ENCODE peak calls at places on chromosomes 13 and 19, in five cellular contexts. One of them, this sample, is unnamed.

GRCh38 chr13:67229438-67230242 is 496 bp downstream of the PCDH9 start:
- DNase-seq in neuronal stem cell: peak
- DNase-seq in stimulated activated CD4-positive, alpha-beta T cell treated with anti-CD3 and anti-CD28 coated beads, Interleukin-4, amount 100 ng/mL, for 4 hours: no peak
- DNase-seq in amniotic stem cell: no peak
- DNase-seq in choroid plexus epithelial cell: peak
- DNase-seq in this sample: no peak

GRCh38 chr13:21014666-21015170 is 46.7 kb downstream of the LATS2 start:
- DNase-seq in stimulated activated CD4-positive, alpha-beta T cell treated with anti-CD3 and anti-CD28 coated beads, Interleukin-4, amount 100 ng/mL, for 4 hours: no peak
- DNase-seq in neuronal stem cell: no peak
- DNase-seq in amniotic stem cell: peak
- DNase-seq in choroid plexus epithelial cell: peak
- DNase-seq in this sample: no peak

GRCh38 chr13:106322628-106323027 is 212.8 kb downstream of the EFNB2 start:
- DNase-seq in amniotic stem cell: no peak
- DNase-seq in choroid plexus epithelial cell: no peak
- DNase-seq in neuronal stem cell: no peak
- DNase-seq in stimulated activated CD4-positive, alpha-beta T cell treated with anti-CD3 and anti-CD28 coated beads, Interleukin-4, amount 100 ng/mL, for 4 hours: no peak
- DNase-seq in this sample: no peak

GRCh38 chr19:54606891-54607781 is 13.7 kb downstream of the LILRA1 start:
- DNase-seq in neuronal stem cell: no peak
- DNase-seq in stimulated activated CD4-positive, alpha-beta T cell treated with anti-CD3 and anti-CD28 coated beads, Interleukin-4, amount 100 ng/mL, for 4 hours: no peak
- DNase-seq in amniotic stem cell: no peak
- DNase-seq in choroid plexus epithelial cell: no peak
- DNase-seq in this sample: no peak

GRCh38 chr19:48837081-48837524 is 812 bp upstream of the HSD17B14 start:
- DNase-seq in stimulated activated CD4-positive, alpha-beta T cell treated with anti-CD3 and anti-CD28 coated beads, Interleukin-4, amount 100 ng/mL, for 4 hours: peak
- DNase-seq in choroid plexus epithelial cell: peak
- DNase-seq in neuronal stem cell: peak
- DNase-seq in amniotic stem cell: peak
- DNase-seq in this sample: peak

GRCh38 chr19:7489609-7490044 is 792 bp upstream of the PEX11G start:
- DNase-seq in choroid plexus epithelial cell: no peak
- DNase-seq in stimulated activated CD4-positive, alpha-beta T cell treated with anti-CD3 and anti-CD28 coated beads, Interleukin-4, amount 100 ng/mL, for 4 hours: no peak
- DNase-seq in neuronal stem cell: no peak
- DNase-seq in amniotic stem cell: no peak
- DNase-seq in this sample: no peak

GRCh38 chr13:41546372-41547252 is 89.3 kb downstream of the RGCC start:
- DNase-seq in stimulated activated CD4-positive, alpha-beta T cell treated with anti-CD3 and anti-CD28 coated beads, Interleukin-4, amount 100 ng/mL, for 4 hours: no peak
- DNase-seq in neuronal stem cell: no peak
- DNase-seq in choroid plexus epithelial cell: peak
- DNase-seq in amniotic stem cell: peak
- DNase-seq in this sample: no peak

GRCh38 chr19:3867971-3868769 is 668 bp downstream of the ZFR2 start:
- DNase-seq in stimulated activated CD4-positive, alpha-beta T cell treated with anti-CD3 and anti-CD28 coated beads, Interleukin-4, amount 100 ng/mL, for 4 hours: no peak
- DNase-seq in neuronal stem cell: no peak
- DNase-seq in amniotic stem cell: no peak
- DNase-seq in choroid plexus epithelial cell: no peak
- DNase-seq in this sample: no peak

GRCh38 chr19:40165362-40165937 is 25.8 kb upstream of the MAP3K10 start:
- DNase-seq in stimulated activated CD4-positive, alpha-beta T cell treated with anti-CD3 and anti-CD28 coated beads, Interleukin-4, amount 100 ng/mL, for 4 hours: peak
- DNase-seq in choroid plexus epithelial cell: peak
- DNase-seq in amniotic stem cell: no peak
- DNase-seq in neuronal stem cell: peak
- DNase-seq in this sample: peak

GRCh38 chr19:18401580-18402112 is 4.2 kb upstream of the LRRC25 start:
- DNase-seq in neuronal stem cell: no peak
- DNase-seq in amniotic stem cell: no peak
- DNase-seq in stimulated activated CD4-positive, alpha-beta T cell treated with anti-CD3 and anti-CD28 coated beads, Interleukin-4, amount 100 ng/mL, for 4 hours: no peak
- DNase-seq in choroid plexus epithelial cell: peak
- DNase-seq in this sample: no peak

GRCh38 chr13:50990540-50991506 is 81.2 kb downstream of the RNASEH2B start:
- DNase-seq in neuronal stem cell: peak
- DNase-seq in amniotic stem cell: no peak
- DNase-seq in choroid plexus epithelial cell: peak
- DNase-seq in stimulated activated CD4-positive, alpha-beta T cell treated with anti-CD3 and anti-CD28 coated beads, Interleukin-4, amount 100 ng/mL, for 4 hours: no peak
- DNase-seq in this sample: no peak

GRCh38 chr13:75715598-75716523 is 79.7 kb downstream of the LMO7 start:
- DNase-seq in stimulated activated CD4-positive, alpha-beta T cell treated with anti-CD3 and anti-CD28 coated beads, Interleukin-4, amount 100 ng/mL, for 4 hours: no peak
- DNase-seq in neuronal stem cell: no peak
- DNase-seq in choroid plexus epithelial cell: peak
- DNase-seq in amniotic stem cell: no peak
- DNase-seq in this sample: no peak

GRCh38 chr19:57978586-57979289 is 4.4 kb upstream of the C19orf18 start:
- DNase-seq in amniotic stem cell: no peak
- DNase-seq in neuronal stem cell: no peak
- DNase-seq in choroid plexus epithelial cell: peak
- DNase-seq in stimulated activated CD4-positive, alpha-beta T cell treated with anti-CD3 and anti-CD28 coated beads, Interleukin-4, amount 100 ng/mL, for 4 hours: no peak
- DNase-seq in this sample: no peak

GRCh38 chr19:38665950-38666661 is 18.7 kb downstream of the ACTN4 start:
- DNase-seq in amniotic stem cell: no peak
- DNase-seq in stimulated activated CD4-positive, alpha-beta T cell treated with anti-CD3 and anti-CD28 coated beads, Interleukin-4, amount 100 ng/mL, for 4 hours: no peak
- DNase-seq in neuronal stem cell: peak
- DNase-seq in choroid plexus epithelial cell: no peak
- DNase-seq in this sample: no peak

GRCh38 chr13:23979361-23980159 is 82.3 kb upstream of the C1QTNF9B start:
- DNase-seq in stimulated activated CD4-positive, alpha-beta T cell treated with anti-CD3 and anti-CD28 coated beads, Interleukin-4, amount 100 ng/mL, for 4 hours: no peak
- DNase-seq in amniotic stem cell: peak
- DNase-seq in choroid plexus epithelial cell: peak
- DNase-seq in neuronal stem cell: peak
- DNase-seq in this sample: no peak

GRCh38 chr13:85148009-85148408 is 651.2 kb downstream of the SLITRK6 start:
- DNase-seq in neuronal stem cell: peak
- DNase-seq in amniotic stem cell: no peak
- DNase-seq in stimulated activated CD4-positive, alpha-beta T cell treated with anti-CD3 and anti-CD28 coated beads, Interleukin-4, amount 100 ng/mL, for 4 hours: no peak
- DNase-seq in choroid plexus epithelial cell: peak
- DNase-seq in this sample: no peak

GRCh38 chr19:6774821-6775707 is 2.6 kb downstream of the VAV1 start:
- DNase-seq in amniotic stem cell: no peak
- DNase-seq in neuronal stem cell: no peak
- DNase-seq in stimulated activated CD4-positive, alpha-beta T cell treated with anti-CD3 and anti-CD28 coated beads, Interleukin-4, amount 100 ng/mL, for 4 hours: no peak
- DNase-seq in choroid plexus epithelial cell: peak
- DNase-seq in this sample: no peak

GRCh38 chr19:38076337-38076736 is 147.7 kb downstream of the DPF1 start:
- DNase-seq in stimulated activated CD4-positive, alpha-beta T cell treated with anti-CD3 and anti-CD28 coated beads, Interleukin-4, amount 100 ng/mL, for 4 hours: no peak
- DNase-seq in neuronal stem cell: no peak
- DNase-seq in choroid plexus epithelial cell: no peak
- DNase-seq in amniotic stem cell: no peak
- DNase-seq in this sample: no peak

GRCh38 chr19:23528376-23528775 is 133.1 kb upstream of the ZNF91 start:
- DNase-seq in amniotic stem cell: no peak
- DNase-seq in stimulated activated CD4-positive, alpha-beta T cell treated with anti-CD3 and anti-CD28 coated beads, Interleukin-4, amount 100 ng/mL, for 4 hours: no peak
- DNase-seq in neuronal stem cell: no peak
- DNase-seq in choroid plexus epithelial cell: no peak
- DNase-seq in this sample: no peak

GRCh38 chr19:41447732-41448332 is 4.9 kb downstream of the ERICH4 start:
- DNase-seq in choroid plexus epithelial cell: no peak
- DNase-seq in amniotic stem cell: no peak
- DNase-seq in stimulated activated CD4-positive, alpha-beta T cell treated with anti-CD3 and anti-CD28 coated beads, Interleukin-4, amount 100 ng/mL, for 4 hours: no peak
- DNase-seq in neuronal stem cell: no peak
- DNase-seq in this sample: no peak

GRCh38 chr13:87986639-87987250 is 315.6 kb downstream of the SLITRK5 start:
- DNase-seq in stimulated activated CD4-positive, alpha-beta T cell treated with anti-CD3 and anti-CD28 coated beads, Interleukin-4, amount 100 ng/mL, for 4 hours: no peak
- DNase-seq in choroid plexus epithelial cell: no peak
- DNase-seq in amniotic stem cell: no peak
- DNase-seq in neuronal stem cell: no peak
- DNase-seq in this sample: no peak

GRCh38 chr13:111656439-111656838 is 336.0 kb downstream of the TEX29 start:
- DNase-seq in stimulated activated CD4-positive, alpha-beta T cell treated with anti-CD3 and anti-CD28 coated beads, Interleukin-4, amount 100 ng/mL, for 4 hours: no peak
- DNase-seq in neuronal stem cell: no peak
- DNase-seq in amniotic stem cell: no peak
- DNase-seq in choroid plexus epithelial cell: no peak
- DNase-seq in this sample: no peak

GRCh38 chr19:56170261-56170660 is 5.5 kb upstream of the GALP start:
- DNase-seq in choroid plexus epithelial cell: peak
- DNase-seq in stimulated activated CD4-positive, alpha-beta T cell treated with anti-CD3 and anti-CD28 coated beads, Interleukin-4, amount 100 ng/mL, for 4 hours: no peak
- DNase-seq in neuronal stem cell: no peak
- DNase-seq in amniotic stem cell: no peak
- DNase-seq in this sample: no peak

GRCh38 chr19:10565028-10565566 is 713 bp downstream of the KRI1 start:
- DNase-seq in amniotic stem cell: no peak
- DNase-seq in choroid plexus epithelial cell: peak
- DNase-seq in stimulated activated CD4-positive, alpha-beta T cell treated with anti-CD3 and anti-CD28 coated beads, Interleukin-4, amount 100 ng/mL, for 4 hours: peak
- DNase-seq in neuronal stem cell: peak
- DNase-seq in this sample: peak

GRCh38 chr13:99553033-99553432 is 51.8 kb downstream of the TM9SF2 start:
- DNase-seq in stimulated activated CD4-positive, alpha-beta T cell treated with anti-CD3 and anti-CD28 coated beads, Interleukin-4, amount 100 ng/mL, for 4 hours: no peak
- DNase-seq in neuronal stem cell: no peak
- DNase-seq in choroid plexus epithelial cell: no peak
- DNase-seq in amniotic stem cell: no peak
- DNase-seq in this sample: no peak

GRCh38 chr13:113123226-113124150 is 889 bp downstream of the F10 start:
- DNase-seq in amniotic stem cell: no peak
- DNase-seq in stimulated activated CD4-positive, alpha-beta T cell treated with anti-CD3 and anti-CD28 coated beads, Interleukin-4, amount 100 ng/mL, for 4 hours: no peak
- DNase-seq in choroid plexus epithelial cell: no peak
- DNase-seq in neuronal stem cell: no peak
- DNase-seq in this sample: no peak

GRCh38 chr13:97359181-97360057 is 74.5 kb upstream of the RAP2A start:
- DNase-seq in stimulated activated CD4-positive, alpha-beta T cell treated with anti-CD3 and anti-CD28 coated beads, Interleukin-4, amount 100 ng/mL, for 4 hours: peak
- DNase-seq in amniotic stem cell: peak
- DNase-seq in choroid plexus epithelial cell: peak
- DNase-seq in neuronal stem cell: peak
- DNase-seq in this sample: peak

GRCh38 chr19:11496391-11497163 is 9.1 kb downstream of the ZNF653 start:
- DNase-seq in neuronal stem cell: peak
- DNase-seq in choroid plexus epithelial cell: peak
- DNase-seq in stimulated activated CD4-positive, alpha-beta T cell treated with anti-CD3 and anti-CD28 coated beads, Interleukin-4, amount 100 ng/mL, for 4 hours: peak
- DNase-seq in amniotic stem cell: peak
- DNase-seq in this sample: peak

This sample was measured in stimulated activated naive CD4-positive, alpha-beta T cell treated with Interleukin-2 at 50 U/mL for 16 hours.